ENCODE peak calls at places on chromosomes 5 and 9, in ten cellular contexts. E is left lung, B is fibroblast of pulmonary artery, V is dorsolateral prefrontal cortex, F is mucosa of descending colon, T is breast epithelium, C is BJ, W is fibroblast of lung, P is GM23338, G is A549. U is an unnamed sample.

GRCh38 chr5:142080248-142080647 is 28.3 kb upstream of the NDFIP1 start:
- DNase-seq in G (no peak), F (no peak), P (no peak), E (no peak), B (no peak), T (no peak), C (no peak), V (no peak), W (no peak), U (no peak)

GRCh38 chr9:89593776-89594427 is 10.9 kb upstream of the GADD45G start:
- DNase-seq in F (peak), W (no peak), V (no peak), P (peak), E (no peak), B (peak), C (no peak), T (no peak), G (peak), U (no peak)

GRCh38 chr5:33322632-33323031 is 118.1 kb upstream of the TARS1 start:
- DNase-seq in W (no peak), E (no peak), C (no peak), P (no peak), V (no peak), T (no peak), G (no peak), B (no peak), F (no peak), U (no peak)

GRCh38 chr5:109141499-109142200 is 268.1 kb downstream of the PJA2 start:
- DNase-seq in W (peak), E (no peak), F (no peak), T (no peak), C (no peak), V (no peak), P (peak), B (no peak), G (peak), U (no peak)

GRCh38 chr5:9046756-9047481 is 499.0 kb downstream of the SEMA5A start:
- DNase-seq in B (peak), E (no peak), P (no peak), C (peak), G (no peak), V (no peak), T (no peak), W (peak), F (no peak), U (peak)

GRCh38 chr9:8143677-8144076 is 344.1 kb upstream of the DMAC1 start:
- DNase-seq in T (no peak), G (no peak), F (no peak), B (no peak), P (no peak), E (no peak), W (no peak), C (no peak), V (no peak), U (no peak)

GRCh38 chr5:531101-531748 is 7.0 kb upstream of the SLC9A3 start:
- DNase-seq in C (no peak), T (no peak), W (no peak), P (no peak), E (peak), F (no peak), G (no peak), B (no peak), V (no peak), U (no peak)

GRCh38 chr5:141780240-141780951 is 97.8 kb downstream of the PCDH1 start:
- DNase-seq in V (no peak), F (no peak), W (no peak), P (peak), G (no peak), E (no peak), T (no peak), B (no peak), C (no peak), U (no peak)

GRCh38 chr9:133945314-133945975 is 46.7 kb downstream of the VAV2 start:
- DNase-seq in F (peak), B (no peak), T (no peak), C (no peak), E (peak), P (no peak), G (no peak), V (no peak), W (no peak), U (no peak)

GRCh38 chr5:181215997-181216982 is 6.8 kb upstream of the TRIM41 start:
- DNase-seq in W (no peak), P (peak), G (peak), C (no peak), B (no peak), T (no peak), F (no peak), E (no peak), V (no peak), U (no peak)

GRCh38 chr9:129145841-129146292 is 32.2 kb downstream of the IER5L start:
- DNase-seq in G (no peak), T (no peak), V (no peak), E (no peak), F (peak), B (peak), C (no peak), W (peak), P (peak), U (no peak)

GRCh38 chr5:5158472-5158895 is 18.4 kb downstream of the ADAMTS16 start:
- DNase-seq in E (no peak), T (no peak), V (no peak), B (peak), F (no peak), P (no peak), G (no peak), W (peak), C (no peak), U (peak)

GRCh38 chr9:124960409-124960752 is 19.5 kb upstream of the GOLGA1 start:
- DNase-seq in C (no peak), E (no peak), G (peak), B (peak), V (no peak), T (no peak), P (no peak), W (peak), F (no peak), U (no peak)

GRCh38 chr5:103441523-103441922 is 121.1 kb downstream of the NUDT12 start:
- DNase-seq in F (no peak), B (no peak), C (no peak), V (no peak), E (no peak), P (peak), T (no peak), W (no peak), G (peak), U (no peak)

GRCh38 chr5:21688655-21689054 is 1164.5 kb downstream of the CDH12 start:
- DNase-seq in P (no peak), F (no peak), G (no peak), V (no peak), W (peak), E (no peak), B (peak), C (no peak), T (no peak), U (no peak)

GRCh38 chr9:80157561-80157983 is 585.8 kb downstream of the TLE4 start:
- DNase-seq in T (no peak), B (peak), F (no peak), E (no peak), C (peak), W (peak), V (no peak), P (no peak), G (no peak), U (peak)

GRCh38 chr5:140881889-140882590 is at the start of gene PCDHA13:
- DNase-seq in T (no peak), C (no peak), G (no peak), B (peak), E (no peak), V (no peak), W (no peak), P (peak), F (no peak), U (no peak)

GRCh38 chr5:122761115-122761514 is 13.8 kb upstream of the SNX2 start:
- DNase-seq in B (no peak), E (no peak), T (no peak), F (no peak), V (no peak), P (no peak), G (no peak), C (no peak), W (no peak), U (no peak)

GRCh38 chr5:142857405-142857804 is 87.2 kb downstream of the ARHGAP26 start:
- DNase-seq in B (no peak), W (no peak), G (peak), T (no peak), C (no peak), E (no peak), P (no peak), F (no peak), V (no peak), U (no peak)

GRCh38 chr5:59422026-59422941 is 471.2 kb downstream of the PDE4D start:
- DNase-seq in E (no peak), G (no peak), F (no peak), T (no peak), C (no peak), W (peak), P (no peak), V (no peak), B (no peak), U (no peak)

GRCh38 chr9:105357937-105358336 is 89.9 kb upstream of the FSD1L start:
- DNase-seq in G (no peak), V (no peak), C (no peak), B (no peak), E (no peak), P (no peak), T (no peak), W (no peak), F (no peak), U (no peak)

GRCh38 chr5:173055042-173055721 is 970 bp upstream of the CREBRF start:
- DNase-seq in T (no peak), F (no peak), C (no peak), E (no peak), B (no peak), W (no peak), P (no peak), V (no peak), G (no peak), U (no peak)

GRCh38 chr5:173047838-173048105 is 8.4 kb upstream of the CREBRF start:
- DNase-seq in F (no peak), V (no peak), C (no peak), E (no peak), W (no peak), G (no peak), B (no peak), T (no peak), P (peak), U (no peak)

GRCh38 chr5:173051746-173052145 is 4.4 kb upstream of the CREBRF start:
- DNase-seq in F (no peak), T (no peak), P (no peak), E (no peak), W (peak), V (no peak), B (no peak), G (no peak), C (peak), U (no peak)

GRCh38 chr5:173053041-173053440 is 3.1 kb upstream of the CREBRF start:
- DNase-seq in T (no peak), B (no peak), F (no peak), C (no peak), G (no peak), E (no peak), V (no peak), W (no peak), P (no peak), U (no peak)

DNA sequence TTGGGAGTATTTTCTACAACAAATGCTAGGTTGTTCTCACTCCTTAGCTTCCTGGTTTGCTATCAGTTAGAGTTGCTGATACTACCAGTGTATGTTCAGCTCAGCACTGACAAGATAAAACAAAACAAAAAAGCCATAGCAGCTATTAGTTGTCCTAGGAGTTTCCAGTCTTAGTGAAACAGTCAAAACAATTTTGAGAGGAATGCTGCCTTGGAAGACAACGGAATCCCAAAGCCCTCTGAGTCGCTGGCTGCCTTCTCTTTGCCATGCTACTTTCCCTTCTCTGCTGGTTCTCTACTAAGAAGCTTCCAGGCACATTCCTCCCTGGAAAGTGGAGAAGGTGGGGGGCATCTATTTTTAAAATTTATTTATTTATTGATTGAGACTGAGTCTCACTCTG is 5.4 kb upstream of the CREBRF start:
- DNase-seq in G (no peak), E (no peak), P (no peak), W (no peak), B (no peak), F (no peak), C (no peak), V (no peak), T (no peak), U (no peak)
- H3K4me3 ChIP-seq in G (no peak), E (no peak), P (no peak), W (no peak), B (peak), F (no peak), C (no peak), V (no peak), T (no peak), U (no peak)

DNA sequence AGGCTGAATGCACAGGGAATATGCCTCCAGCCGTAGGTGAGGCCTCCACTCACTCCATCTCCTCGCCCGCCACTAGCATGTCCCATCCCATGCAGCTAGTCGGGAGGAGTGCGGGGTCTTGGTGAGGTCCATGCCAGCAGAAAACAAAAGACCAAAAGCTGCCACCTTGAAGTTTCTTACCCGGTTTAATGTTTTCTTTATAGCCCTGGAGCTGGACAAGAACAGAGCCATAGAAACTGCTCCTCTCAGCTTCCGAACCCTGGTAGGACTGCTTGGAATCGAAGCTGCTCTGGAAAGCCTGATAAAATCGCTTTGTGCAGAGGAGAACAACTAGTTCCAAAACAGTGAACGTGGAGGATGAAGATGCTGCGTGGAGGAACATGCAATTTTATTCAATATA is 57.1 kb downstream of the IPPK start:
- DNase-seq in V (no peak), C (no peak), F (no peak), W (no peak), P (no peak), G (no peak), E (no peak), B (no peak), T (no peak), U (no peak)
- TF ChIP-seq CTCF in V (no peak), C (no peak), F (no peak), W (no peak), P (no peak), G (no peak), E (no peak), B (no peak), T (no peak), U (no peak)

GRCh38 chr5:83197326-83197725 is 120.0 kb downstream of the XRCC4 start:
- DNase-seq in V (no peak), F (no peak), B (no peak), G (no peak), P (no peak), C (no peak), W (no peak), E (no peak), T (no peak), U (no peak)
- H3K4me3 ChIP-seq in V (no peak), F (no peak), B (no peak), G (no peak), P (no peak), C (no peak), W (no peak), E (no peak), T (no peak), U (no peak)

GRCh38 chr9:99299214-99300102 is 77.4 kb downstream of the SEC61B start:
- DNase-seq in T (no peak), E (no peak), W (peak), F (no peak), V (no peak), P (no peak), C (peak), G (peak), B (peak), U (peak)
- TF ChIP-seq CTCF in T (no peak), E (no peak), W (peak), F (no peak), V (peak), P (peak), C (peak), G (peak), B (peak), U (peak)

DNA sequence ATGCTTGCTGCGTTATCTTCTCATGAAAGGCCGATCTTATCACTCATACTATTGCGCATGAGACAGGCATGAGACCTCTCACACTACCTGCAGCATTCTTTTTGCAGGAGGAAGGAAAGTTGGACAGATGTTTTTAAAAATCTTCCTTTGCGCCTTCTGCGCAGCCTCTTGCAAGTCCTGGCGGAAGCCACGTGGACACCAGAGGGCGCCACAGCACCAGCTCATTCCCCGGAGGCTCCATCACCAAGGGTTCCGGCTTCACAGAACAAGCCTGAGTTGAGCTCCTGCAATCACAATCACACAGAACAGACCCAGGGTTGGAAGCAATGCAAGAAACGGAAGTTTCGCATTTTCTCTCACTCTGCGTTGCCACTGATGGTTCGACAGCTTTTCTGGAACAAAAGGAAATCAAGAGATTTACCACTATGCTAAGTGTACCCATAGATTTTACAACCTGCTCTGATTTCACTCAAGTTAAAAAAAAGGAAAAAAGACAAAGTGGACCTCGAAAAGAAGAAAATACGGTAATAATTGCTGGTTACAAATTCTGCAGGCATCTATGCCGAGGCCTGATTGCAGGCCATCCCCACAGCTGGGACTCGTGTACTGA is 304.8 kb upstream of the MSX2 start:
- DNase-seq in E (peak), P (peak), C (peak), T (peak), F (peak), V (peak), B (peak), G (peak), W (peak), U (peak)
- H3K4me3 ChIP-seq in E (no peak), P (peak), C (peak), T (peak), F (no peak), V (peak), B (peak), G (peak), W (peak), U (no peak)

GRCh38 chr9:136444102-136444501 is 4.5 kb upstream of the INPP5E start:
- DNase-seq in B (no peak), C (no peak), T (no peak), E (no peak), F (no peak), P (no peak), V (no peak), W (no peak), G (no peak), U (no peak)
- TF ChIP-seq CTCF in B (no peak), C (no peak), T (no peak), E (no peak), F (no peak), P (no peak), V (no peak), W (no peak), G (no peak), U (no peak)

GRCh38 chr9:111957856-111958631 is 61.4 kb downstream of the UGCG start:
- DNase-seq in P (no peak), E (no peak), C (peak), W (peak), F (no peak), B (peak), T (no peak), V (no peak), G (peak), U (peak)
- H3K4me3 ChIP-seq in P (no peak), E (no peak), C (peak), W (peak), F (no peak), B (peak), T (no peak), V (peak), G (peak), U (peak)

DNA sequence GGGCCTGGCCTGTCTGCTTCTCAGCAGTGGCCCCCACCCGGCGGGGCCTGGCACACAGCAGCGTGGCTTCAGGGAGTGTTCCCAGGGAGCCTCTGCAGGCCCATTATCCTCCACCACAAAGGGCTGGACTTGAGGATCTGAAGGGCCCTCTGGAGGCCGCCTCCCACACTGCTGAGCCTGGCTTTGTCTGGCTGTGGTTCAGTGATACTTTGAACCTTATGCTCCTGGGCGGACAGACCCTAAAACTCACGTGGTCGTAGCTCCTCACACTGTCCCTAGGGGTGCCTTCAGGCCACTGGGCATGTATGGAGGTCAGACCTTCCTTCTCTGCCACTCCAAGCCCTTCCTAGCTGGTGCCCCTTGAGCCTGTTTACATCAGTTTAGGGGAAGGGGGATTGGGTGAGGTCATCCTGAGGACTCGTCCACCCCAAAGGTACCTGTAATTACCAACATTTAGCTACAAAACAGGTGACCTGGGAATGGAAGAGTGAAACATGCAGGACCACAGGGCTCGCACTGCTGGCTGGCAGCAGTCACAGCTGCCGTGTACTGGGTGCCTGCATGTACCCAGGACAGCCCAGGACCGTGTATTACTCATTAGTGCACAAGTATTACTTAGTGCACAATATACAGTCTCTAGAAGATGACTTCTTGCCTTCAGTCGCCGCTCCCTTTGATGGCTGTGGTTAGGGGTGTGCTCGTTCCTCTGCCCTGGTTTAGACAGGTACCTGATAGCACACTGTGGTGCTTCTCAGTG is 8.5 kb downstream of the GRHPR start:
- DNase-seq in G (no peak), W (no peak), T (no peak), B (no peak), F (no peak), E (no peak), P (peak), V (peak), C (no peak), U (no peak)
- TF ChIP-seq CTCF in G (no peak), W (no peak), T (no peak), B (no peak), F (no peak), E (no peak), P (peak), V (peak), C (peak), U (no peak)

DNA sequence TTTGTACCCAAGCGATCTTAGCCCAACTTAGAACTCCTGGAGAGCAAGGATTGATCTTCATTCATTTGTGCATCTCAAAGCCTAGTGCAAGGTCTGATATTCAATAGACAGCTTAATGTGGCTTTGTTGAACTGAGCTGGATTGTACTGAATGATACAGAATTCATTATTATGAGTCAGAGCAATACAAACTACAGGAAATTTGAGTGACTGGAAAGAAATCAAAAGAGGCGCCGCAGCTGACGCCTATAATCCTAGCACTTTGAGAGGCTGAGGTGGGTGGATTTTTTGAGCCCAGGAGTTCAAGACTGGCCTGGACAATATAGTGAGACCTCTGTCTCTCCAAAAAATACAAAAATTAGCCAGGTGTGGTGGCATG is 58.6 kb downstream of the ENC1 start:
- DNase-seq in V (no peak), B (no peak), W (no peak), T (no peak), P (no peak), F (no peak), G (no peak), C (no peak), E (no peak), U (no peak)
- H3K4me3 ChIP-seq in V (no peak), B (no peak), W (no peak), T (no peak), P (no peak), F (no peak), G (no peak), C (no peak), E (no peak), U (no peak)

U was measured in AG09309.